ENCODE peak calls at places on chromosome 1, in four cellular contexts. S is H7, C is SJSA1, M is ovary. Q is an unnamed sample.

GRCh38 chr1:168437821-168438220 is 106.0 kb downstream of the XCL2 start:
- DNase-seq in C (no peak), S (no peak), M (no peak), Q (no peak)

GRCh38 chr1:239854956-239855355 is 236.7 kb upstream of the FMN2 start:
- DNase-seq in M (no peak), C (no peak), S (no peak), Q (no peak)

GRCh38 chr1:87074001-87074795 is 159.8 kb downstream of the HS2ST1 start:
- DNase-seq in S (no peak), M (no peak), C (no peak), Q (no peak)

GRCh38 chr1:59738152-59738551 is 76.6 kb upstream of the HOOK1 start:
- DNase-seq in M (no peak), S (no peak), C (no peak), Q (peak; percentile 40)

GRCh38 chr1:44688760-44689446 is 14.4 kb downstream of the ARMH1 start:
- DNase-seq in C (no peak), M (peak; percentile 68), S (no peak), Q (no peak)

GRCh38 chr1:1360511-1361169 is 2.3 kb upstream of the MXRA8 start:
- DNase-seq in M (peak; percentile 70), C (peak; percentile 95), S (peak; percentile 78), Q (peak; percentile 63)

GRCh38 chr1:211339631-211340041 is 13.0 kb downstream of the TRAF5 start:
- DNase-seq in S (no peak), C (no peak), M (no peak), Q (no peak)

GRCh38 chr1:226814751-226815496 is 55.5 kb upstream of the PSEN2 start:
- DNase-seq in S (no peak), C (no peak), M (no peak), Q (peak; percentile 12)

GRCh38 chr1:206651958-206652890 is 16.9 kb downstream of the DYRK3 start:
- DNase-seq in M (no peak), S (no peak), C (no peak), Q (no peak)

Q was measured in AG04449.